ENCODE peak calls at places on chromosomes 7 and 10, in six cellular contexts. One of them, this sample, is unnamed.

GRCh38 chr7:135265637-135266036 is 32.0 kb downstream of the STRA8 start:
- DNase-seq in H1: no peak
- DNase-seq in mesenchymal stem cell: no peak
- DNase-seq in neuronal stem cell: no peak
- DNase-seq in H9: no peak
- DNase-seq in trophoblast cell: no peak
- DNase-seq in this sample: no peak

GRCh38 chr10:101467286-101467770 is 113.4 kb downstream of the BTRC start:
- DNase-seq in H1: no peak
- DNase-seq in mesenchymal stem cell: peak
- DNase-seq in neuronal stem cell: peak
- DNase-seq in H9: peak
- DNase-seq in trophoblast cell: peak
- DNase-seq in this sample: peak

GRCh38 chr10:11454958-11455566 is 156.4 kb downstream of the USP6NL start:
- DNase-seq in H1: peak
- DNase-seq in mesenchymal stem cell: no peak
- DNase-seq in neuronal stem cell: no peak
- DNase-seq in H9: peak
- DNase-seq in trophoblast cell: no peak
- DNase-seq in this sample: no peak

GRCh38 chr10:43653746-43654145 is 5.1 kb upstream of the ZNF32 start:
- DNase-seq in H1: no peak
- DNase-seq in mesenchymal stem cell: no peak
- DNase-seq in neuronal stem cell: no peak
- DNase-seq in H9: no peak
- DNase-seq in trophoblast cell: no peak
- DNase-seq in this sample: peak

GRCh38 chr7:112573302-112574039 is 92.7 kb downstream of the LSMEM1 start:
- DNase-seq in H1: no peak
- DNase-seq in mesenchymal stem cell: no peak
- DNase-seq in neuronal stem cell: no peak
- DNase-seq in H9: no peak
- DNase-seq in trophoblast cell: no peak
- DNase-seq in this sample: peak

GRCh38 chr7:52017802-52018679 is 701.4 kb upstream of the COBL start:
- DNase-seq in H1: peak
- DNase-seq in mesenchymal stem cell: peak
- DNase-seq in neuronal stem cell: peak
- DNase-seq in H9: peak
- DNase-seq in trophoblast cell: peak
- DNase-seq in this sample: no peak

GRCh38 chr7:254337-255037 is 35.5 kb upstream of the FOXL3 start:
- DNase-seq in H1: no peak
- DNase-seq in mesenchymal stem cell: no peak
- DNase-seq in neuronal stem cell: no peak
- DNase-seq in H9: no peak
- DNase-seq in trophoblast cell: no peak
- DNase-seq in this sample: no peak

GRCh38 chr10:84214612-84215235 is 10.6 kb downstream of the LRIT2 start:
- DNase-seq in H1: peak
- DNase-seq in mesenchymal stem cell: no peak
- DNase-seq in neuronal stem cell: no peak
- DNase-seq in H9: peak
- DNase-seq in trophoblast cell: peak
- DNase-seq in this sample: no peak

GRCh38 chr10:8946451-8946850 is 892.0 kb downstream of the GATA3 start:
- DNase-seq in H1: no peak
- DNase-seq in mesenchymal stem cell: no peak
- DNase-seq in neuronal stem cell: no peak
- DNase-seq in H9: no peak
- DNase-seq in trophoblast cell: peak
- DNase-seq in this sample: no peak
- H4K91ac ChIP-seq in H1: no peak
- H4K91ac ChIP-seq in mesenchymal stem cell: no peak
- H4K91ac ChIP-seq in neuronal stem cell: no peak
- H4K91ac ChIP-seq in H9: no peak
- H4K91ac ChIP-seq in trophoblast cell: no peak
- H4K91ac ChIP-seq in this sample: no peak

GRCh38 chr7:54080525-54080924 is 461.6 kb upstream of the VSTM2A start:
- DNase-seq in H1: no peak
- DNase-seq in mesenchymal stem cell: no peak
- DNase-seq in neuronal stem cell: no peak
- DNase-seq in H9: no peak
- DNase-seq in trophoblast cell: no peak
- DNase-seq in this sample: no peak
- H4K91ac ChIP-seq in H1: no peak
- H4K91ac ChIP-seq in mesenchymal stem cell: no peak
- H4K91ac ChIP-seq in neuronal stem cell: no peak
- H4K91ac ChIP-seq in H9: no peak
- H4K91ac ChIP-seq in trophoblast cell: no peak
- H4K91ac ChIP-seq in this sample: no peak

DNA sequence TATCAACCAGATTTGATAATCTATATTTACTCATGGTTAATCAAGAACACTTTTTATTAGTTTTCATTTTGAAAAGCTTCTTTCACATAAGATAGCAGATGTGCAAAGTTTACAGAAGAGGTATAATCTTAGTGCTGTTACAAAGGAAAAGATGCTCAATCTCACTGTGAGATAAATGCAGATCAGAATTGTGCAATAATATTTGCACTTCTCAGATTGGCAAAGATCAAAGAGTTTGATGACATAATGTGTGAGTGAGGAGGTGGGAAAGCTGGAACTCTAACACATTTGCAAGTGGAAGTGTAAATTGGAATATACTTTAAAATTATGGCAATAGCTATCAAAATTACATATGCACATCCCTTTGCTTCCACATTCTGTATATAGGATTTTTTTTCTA is 21.5 kb upstream of the STN1 start:
- DNase-seq in H1: no peak
- DNase-seq in mesenchymal stem cell: no peak
- DNase-seq in neuronal stem cell: no peak
- DNase-seq in H9: no peak
- DNase-seq in trophoblast cell: no peak
- DNase-seq in this sample: no peak
- H4K91ac ChIP-seq in H1: no peak
- H4K91ac ChIP-seq in mesenchymal stem cell: no peak
- H4K91ac ChIP-seq in neuronal stem cell: no peak
- H4K91ac ChIP-seq in H9: no peak
- H4K91ac ChIP-seq in trophoblast cell: no peak
- H4K91ac ChIP-seq in this sample: no peak

DNA sequence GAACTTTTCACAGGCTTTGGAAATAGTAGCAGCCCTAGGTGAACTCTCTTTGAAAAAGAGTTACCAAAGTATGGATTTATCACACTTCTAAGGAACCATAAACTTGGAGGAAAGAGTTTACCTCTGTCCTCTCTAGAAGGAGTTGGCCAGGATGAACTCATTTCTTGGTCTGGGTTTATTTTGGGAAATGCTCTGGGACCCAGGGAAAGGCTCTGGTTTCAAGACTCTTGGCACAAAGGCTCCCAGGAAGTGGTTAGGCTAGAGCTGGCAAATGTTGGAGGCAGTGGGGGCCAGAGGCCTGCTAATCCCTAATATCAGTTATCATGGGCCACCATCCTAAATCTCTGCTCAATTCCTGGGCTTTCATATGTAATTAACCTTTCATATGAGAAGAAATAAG is 36.3 kb upstream of the CDK6 start:
- DNase-seq in H1: no peak
- DNase-seq in mesenchymal stem cell: no peak
- DNase-seq in neuronal stem cell: no peak
- DNase-seq in H9: no peak
- DNase-seq in trophoblast cell: no peak
- DNase-seq in this sample: peak
- H4K91ac ChIP-seq in H1: no peak
- H4K91ac ChIP-seq in mesenchymal stem cell: no peak
- H4K91ac ChIP-seq in neuronal stem cell: no peak
- H4K91ac ChIP-seq in H9: no peak
- H4K91ac ChIP-seq in trophoblast cell: peak
- H4K91ac ChIP-seq in this sample: no peak

GRCh38 chr7:117153016-117153415 is 169.8 kb downstream of the WNT2 start:
- DNase-seq in H1: no peak
- DNase-seq in mesenchymal stem cell: no peak
- DNase-seq in neuronal stem cell: no peak
- DNase-seq in H9: no peak
- DNase-seq in trophoblast cell: no peak
- DNase-seq in this sample: no peak

GRCh38 chr7:117157121-117157870 is 165.6 kb downstream of the WNT2 start:
- DNase-seq in H1: no peak
- DNase-seq in mesenchymal stem cell: peak
- DNase-seq in neuronal stem cell: no peak
- DNase-seq in H9: no peak
- DNase-seq in trophoblast cell: peak
- DNase-seq in this sample: peak

GRCh38 chr7:117155694-117156093 is 167.2 kb downstream of the WNT2 start:
- DNase-seq in H1: no peak
- DNase-seq in mesenchymal stem cell: no peak
- DNase-seq in neuronal stem cell: no peak
- DNase-seq in H9: no peak
- DNase-seq in trophoblast cell: no peak
- DNase-seq in this sample: no peak

GRCh38 chr7:117152213-117153007 is 170.4 kb downstream of the WNT2 start:
- DNase-seq in H1: no peak
- DNase-seq in mesenchymal stem cell: peak
- DNase-seq in neuronal stem cell: no peak
- DNase-seq in H9: no peak
- DNase-seq in trophoblast cell: no peak
- DNase-seq in this sample: no peak

DNA sequence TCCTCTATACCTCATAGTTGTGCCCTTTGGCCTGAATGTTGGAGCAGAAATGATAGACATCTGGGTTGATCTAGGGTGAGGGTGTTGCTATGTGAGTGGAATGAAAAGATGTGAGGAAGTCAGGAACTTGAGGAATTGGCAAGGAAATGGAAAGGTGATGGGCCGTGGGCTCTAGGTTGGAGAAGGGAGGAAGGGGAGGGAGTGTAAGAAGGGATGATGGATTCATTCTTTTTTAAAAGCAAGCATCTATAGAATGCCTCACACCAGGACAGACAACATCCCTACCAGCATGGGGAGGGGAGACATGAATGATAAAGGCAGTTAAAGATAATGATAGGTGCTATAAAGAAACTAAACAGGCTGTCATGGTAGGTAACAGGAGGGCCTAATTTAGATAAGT is 168.1 kb downstream of the WNT2 start:
- DNase-seq in H1: no peak
- DNase-seq in mesenchymal stem cell: no peak
- DNase-seq in neuronal stem cell: no peak
- DNase-seq in H9: no peak
- DNase-seq in trophoblast cell: peak
- DNase-seq in this sample: no peak
- H4K91ac ChIP-seq in H1: no peak
- H4K91ac ChIP-seq in mesenchymal stem cell: no peak
- H4K91ac ChIP-seq in neuronal stem cell: no peak
- H4K91ac ChIP-seq in H9: no peak
- H4K91ac ChIP-seq in trophoblast cell: no peak
- H4K91ac ChIP-seq in this sample: no peak

GRCh38 chr10:70557876-70558275 is 44.7 kb downstream of the PRF1 start:
- DNase-seq in H1: no peak
- DNase-seq in mesenchymal stem cell: no peak
- DNase-seq in neuronal stem cell: no peak
- DNase-seq in H9: no peak
- DNase-seq in trophoblast cell: no peak
- DNase-seq in this sample: no peak
- H4K91ac ChIP-seq in H1: no peak
- H4K91ac ChIP-seq in mesenchymal stem cell: no peak
- H4K91ac ChIP-seq in neuronal stem cell: no peak
- H4K91ac ChIP-seq in H9: no peak
- H4K91ac ChIP-seq in trophoblast cell: no peak
- H4K91ac ChIP-seq in this sample: no peak

GRCh38 chr7:44236333-44236728 is 35.6 kb downstream of the YKT6 start:
- DNase-seq in H1: no peak
- DNase-seq in mesenchymal stem cell: no peak
- DNase-seq in neuronal stem cell: no peak
- DNase-seq in H9: peak
- DNase-seq in trophoblast cell: no peak
- DNase-seq in this sample: no peak
- H4K91ac ChIP-seq in H1: no peak
- H4K91ac ChIP-seq in mesenchymal stem cell: no peak
- H4K91ac ChIP-seq in neuronal stem cell: no peak
- H4K91ac ChIP-seq in H9: no peak
- H4K91ac ChIP-seq in trophoblast cell: no peak
- H4K91ac ChIP-seq in this sample: no peak

DNA sequence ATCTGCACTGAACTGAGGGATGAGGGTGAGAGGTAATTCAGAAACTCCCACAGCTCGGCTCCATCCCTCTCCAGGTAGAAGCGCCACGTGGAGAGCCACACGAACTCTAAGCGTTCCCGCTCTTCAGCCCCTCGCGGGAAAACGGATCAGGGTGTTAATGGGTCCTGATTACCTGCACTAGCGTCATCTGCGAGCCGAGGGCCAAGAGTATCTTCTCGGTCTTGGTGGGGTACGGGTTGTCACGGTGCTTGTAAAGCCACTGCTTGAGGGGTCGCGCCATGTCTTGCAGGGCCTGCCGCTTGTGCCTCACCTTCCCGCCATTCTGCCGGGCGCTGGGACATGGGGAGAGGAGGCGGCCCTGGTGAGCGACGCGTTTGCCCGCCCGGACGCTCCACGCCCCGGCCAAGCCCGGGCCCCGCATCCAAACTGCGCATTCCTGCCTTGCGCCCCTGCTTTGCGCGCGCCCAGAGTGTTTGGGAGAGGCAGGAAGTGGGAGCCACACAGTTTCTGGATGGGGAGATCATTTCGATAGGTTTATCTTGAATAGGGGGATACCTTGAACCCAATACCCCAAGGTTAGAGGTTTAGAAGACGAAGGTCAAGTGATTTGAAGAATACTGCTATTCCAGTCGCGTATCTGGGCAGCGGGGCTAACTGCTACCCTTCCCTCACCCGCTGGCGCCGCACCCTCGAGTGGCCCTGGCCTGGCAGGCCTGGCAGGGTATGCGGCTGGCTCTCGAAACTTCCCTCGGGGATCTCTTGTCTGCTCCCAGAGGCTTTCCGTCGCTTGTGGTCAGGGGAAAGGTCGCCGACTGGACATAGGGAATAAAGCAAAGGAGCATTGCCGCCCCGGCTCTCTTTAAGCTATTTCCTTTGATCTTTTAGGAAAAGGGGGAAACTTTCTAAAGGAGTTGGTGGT is 4.2 kb downstream of the MKX start:
- DNase-seq in H1: peak
- DNase-seq in mesenchymal stem cell: no peak
- DNase-seq in neuronal stem cell: no peak
- DNase-seq in H9: peak
- DNase-seq in trophoblast cell: peak
- DNase-seq in this sample: no peak
- H4K91ac ChIP-seq in H1: peak
- H4K91ac ChIP-seq in mesenchymal stem cell: no peak
- H4K91ac ChIP-seq in neuronal stem cell: no peak
- H4K91ac ChIP-seq in H9: no peak
- H4K91ac ChIP-seq in trophoblast cell: no peak
- H4K91ac ChIP-seq in this sample: peak

This sample was measured in IMR-90.